ENCODE peak calls at places on chromosomes 12 and 14, in four cellular contexts. One of them, this sample, is unnamed.

GRCh38 chr12:121116318-121117225 is 16.1 kb upstream of the P2RX7 start:
- DNase-seq in effector memory CD4-positive, alpha-beta T cell: no peak
- DNase-seq in transverse colon: no peak
- DNase-seq in aorta: no peak
- DNase-seq in this sample: no peak

GRCh38 chr14:29321646-29322045 is 555.1 kb downstream of the FOXG1 start:
- DNase-seq in effector memory CD4-positive, alpha-beta T cell: no peak
- DNase-seq in transverse colon: no peak
- DNase-seq in aorta: no peak
- DNase-seq in this sample: peak; percentile 6

GRCh38 chr12:86117711-86118110 is 138.5 kb downstream of the MGAT4C start:
- DNase-seq in effector memory CD4-positive, alpha-beta T cell: no peak
- DNase-seq in transverse colon: no peak
- DNase-seq in aorta: no peak
- DNase-seq in this sample: no peak

GRCh38 chr14:51014086-51014485 is 69.8 kb upstream of the PYGL start:
- DNase-seq in effector memory CD4-positive, alpha-beta T cell: no peak
- DNase-seq in transverse colon: no peak
- DNase-seq in aorta: no peak
- DNase-seq in this sample: peak; percentile 80

GRCh38 chr12:50699940-50700339 is 64.0 kb upstream of the ATF1 start:
- DNase-seq in effector memory CD4-positive, alpha-beta T cell: no peak
- DNase-seq in transverse colon: no peak
- DNase-seq in aorta: no peak
- DNase-seq in this sample: no peak

GRCh38 chr12:28040251-28040650 is 67.7 kb upstream of the PTHLH start:
- DNase-seq in effector memory CD4-positive, alpha-beta T cell: no peak
- DNase-seq in transverse colon: no peak
- DNase-seq in aorta: no peak
- DNase-seq in this sample: no peak

GRCh38 chr12:53659609-53660008 is 16.3 kb downstream of the ATP5MC2 start:
- DNase-seq in effector memory CD4-positive, alpha-beta T cell: no peak
- DNase-seq in transverse colon: no peak
- DNase-seq in aorta: no peak
- DNase-seq in this sample: no peak

GRCh38 chr12:125089083-125089482 is 23.8 kb downstream of the AACS start:
- DNase-seq in effector memory CD4-positive, alpha-beta T cell: no peak
- DNase-seq in transverse colon: no peak
- DNase-seq in aorta: no peak
- DNase-seq in this sample: no peak

GRCh38 chr14:34722723-34723545 is 8.5 kb upstream of the CFL2 start:
- DNase-seq in effector memory CD4-positive, alpha-beta T cell: peak; percentile 9
- DNase-seq in transverse colon: peak; percentile 27
- DNase-seq in aorta: no peak
- DNase-seq in this sample: peak; percentile 24

GRCh38 chr12:119693006-119693405 is 25.1 kb downstream of the PRKAB1 start:
- DNase-seq in effector memory CD4-positive, alpha-beta T cell: no peak
- DNase-seq in transverse colon: peak; percentile 80
- DNase-seq in aorta: no peak
- DNase-seq in this sample: peak; percentile 87

GRCh38 chr12:105480162-105480561 is 149.7 kb downstream of the C12orf75 start:
- DNase-seq in effector memory CD4-positive, alpha-beta T cell: no peak
- DNase-seq in transverse colon: no peak
- DNase-seq in aorta: no peak
- DNase-seq in this sample: no peak

GRCh38 chr12:46456356-46457334 is 84.1 kb upstream of the SLC38A2 start:
- DNase-seq in effector memory CD4-positive, alpha-beta T cell: no peak
- DNase-seq in transverse colon: no peak
- DNase-seq in aorta: no peak
- DNase-seq in this sample: no peak

GRCh38 chr12:68344126-68344525 is 12.0 kb upstream of the MDM1 start:
- DNase-seq in effector memory CD4-positive, alpha-beta T cell: no peak
- DNase-seq in transverse colon: no peak
- DNase-seq in aorta: no peak
- DNase-seq in this sample: no peak

GRCh38 chr14:61281186-61281676 is at the start of gene TMEM30B:
- DNase-seq in effector memory CD4-positive, alpha-beta T cell: peak; percentile 12
- DNase-seq in transverse colon: peak; percentile 92
- DNase-seq in aorta: peak; percentile 80
- DNase-seq in this sample: no peak

GRCh38 chr12:124352839-124353238 is 57.9 kb downstream of the RFLNA start:
- DNase-seq in effector memory CD4-positive, alpha-beta T cell: no peak
- DNase-seq in transverse colon: peak; percentile 86
- DNase-seq in aorta: no peak
- DNase-seq in this sample: no peak

GRCh38 chr14:78985668-78986073 is 815.5 kb downstream of the NRXN3 start:
- DNase-seq in effector memory CD4-positive, alpha-beta T cell: no peak
- DNase-seq in transverse colon: no peak
- DNase-seq in aorta: no peak
- DNase-seq in this sample: no peak

GRCh38 chr12:92133166-92133565 is 12.5 kb downstream of the BTG1 start:
- DNase-seq in effector memory CD4-positive, alpha-beta T cell: no peak
- DNase-seq in transverse colon: no peak
- DNase-seq in aorta: no peak
- DNase-seq in this sample: no peak

GRCh38 chr14:94598816-94599655 is 13.2 kb upstream of the SERPINA3 start:
- DNase-seq in effector memory CD4-positive, alpha-beta T cell: no peak
- DNase-seq in transverse colon: peak; percentile 76
- DNase-seq in aorta: peak; percentile 70
- DNase-seq in this sample: peak; percentile 85

GRCh38 chr12:58877243-58877743 is 43.0 kb downstream of the LRIG3 start:
- DNase-seq in effector memory CD4-positive, alpha-beta T cell: no peak
- DNase-seq in transverse colon: no peak
- DNase-seq in aorta: no peak
- DNase-seq in this sample: peak; percentile 46

GRCh38 chr12:132723015-132723763 is 12.5 kb downstream of the PGAM5 start:
- DNase-seq in effector memory CD4-positive, alpha-beta T cell: no peak
- DNase-seq in transverse colon: no peak
- DNase-seq in aorta: no peak
- DNase-seq in this sample: no peak

GRCh38 chr12:98593351-98594049 is at the start of gene SLC25A3:
- DNase-seq in effector memory CD4-positive, alpha-beta T cell: peak; percentile 89
- DNase-seq in transverse colon: peak; percentile 97
- DNase-seq in aorta: peak; percentile 98
- DNase-seq in this sample: peak; percentile 95

GRCh38 chr14:100221419-100222218 is 17.3 kb upstream of the YY1 start:
- DNase-seq in effector memory CD4-positive, alpha-beta T cell: peak; percentile 49
- DNase-seq in transverse colon: peak; percentile 74
- DNase-seq in aorta: no peak
- DNase-seq in this sample: peak; percentile 30

GRCh38 chr12:10940389-10940788 is 1.3 kb upstream of the TAS2R14 start:
- DNase-seq in effector memory CD4-positive, alpha-beta T cell: no peak
- DNase-seq in transverse colon: no peak
- DNase-seq in aorta: no peak
- DNase-seq in this sample: peak; percentile 4

GRCh38 chr14:97120204-97121120 is 323.3 kb downstream of the VRK1 start:
- DNase-seq in effector memory CD4-positive, alpha-beta T cell: peak; percentile 3
- DNase-seq in transverse colon: no peak
- DNase-seq in aorta: no peak
- DNase-seq in this sample: no peak

GRCh38 chr14:64801800-64802199 is 77.9 kb downstream of the SPTB start:
- DNase-seq in effector memory CD4-positive, alpha-beta T cell: no peak
- DNase-seq in transverse colon: no peak
- DNase-seq in aorta: no peak
- DNase-seq in this sample: no peak

GRCh38 chr14:49461529-49462401 is 124.4 kb downstream of the RPS29 start:
- DNase-seq in effector memory CD4-positive, alpha-beta T cell: no peak
- DNase-seq in transverse colon: peak; percentile 62
- DNase-seq in aorta: no peak
- DNase-seq in this sample: no peak

GRCh38 chr12:30438526-30439120 is 257.0 kb downstream of the IPO8 start:
- DNase-seq in effector memory CD4-positive, alpha-beta T cell: no peak
- DNase-seq in transverse colon: no peak
- DNase-seq in aorta: no peak
- DNase-seq in this sample: no peak

GRCh38 chr12:3296409-3296701 is 194.6 kb upstream of the PRMT8 start:
- DNase-seq in effector memory CD4-positive, alpha-beta T cell: no peak
- DNase-seq in transverse colon: no peak
- DNase-seq in aorta: no peak
- DNase-seq in this sample: no peak

GRCh38 chr14:26204362-26204953 is 393.4 kb downstream of the NOVA1 start:
- DNase-seq in effector memory CD4-positive, alpha-beta T cell: no peak
- DNase-seq in transverse colon: no peak
- DNase-seq in aorta: no peak
- DNase-seq in this sample: no peak

GRCh38 chr12:52390739-52391617 is 5.5 kb upstream of the KRT84 start:
- DNase-seq in effector memory CD4-positive, alpha-beta T cell: no peak
- DNase-seq in transverse colon: peak; percentile 22
- DNase-seq in aorta: peak; percentile 70
- DNase-seq in this sample: peak; percentile 16

GRCh38 chr12:123131291-123131831 is 19.5 kb downstream of the PITPNM2 start:
- DNase-seq in effector memory CD4-positive, alpha-beta T cell: no peak
- DNase-seq in transverse colon: peak; percentile 57
- DNase-seq in aorta: no peak
- DNase-seq in this sample: no peak

GRCh38 chr12:57781241-57781640 is 1.3 kb upstream of the TSFM start:
- DNase-seq in effector memory CD4-positive, alpha-beta T cell: no peak
- DNase-seq in transverse colon: no peak
- DNase-seq in aorta: no peak
- DNase-seq in this sample: no peak

GRCh38 chr14:63760014-63760413 is 32.1 kb upstream of the SGPP1 start:
- DNase-seq in effector memory CD4-positive, alpha-beta T cell: no peak
- DNase-seq in transverse colon: no peak
- DNase-seq in aorta: no peak
- DNase-seq in this sample: no peak

GRCh38 chr14:103224996-103225874 is 102.0 kb downstream of the TNFAIP2 start:
- DNase-seq in effector memory CD4-positive, alpha-beta T cell: no peak
- DNase-seq in transverse colon: no peak
- DNase-seq in aorta: no peak
- DNase-seq in this sample: no peak

GRCh38 chr14:103227076-103227475 is 103.8 kb downstream of the TNFAIP2 start:
- DNase-seq in effector memory CD4-positive, alpha-beta T cell: no peak
- DNase-seq in transverse colon: no peak
- DNase-seq in aorta: no peak
- DNase-seq in this sample: no peak

GRCh38 chr14:103220982-103221641 is 97.9 kb downstream of the TNFAIP2 start:
- DNase-seq in effector memory CD4-positive, alpha-beta T cell: no peak
- DNase-seq in transverse colon: no peak
- DNase-seq in aorta: peak; percentile 58
- DNase-seq in this sample: no peak

GRCh38 chr14:103221781-103222358 is 98.6 kb downstream of the TNFAIP2 start:
- DNase-seq in effector memory CD4-positive, alpha-beta T cell: no peak
- DNase-seq in transverse colon: no peak
- DNase-seq in aorta: peak; percentile 21
- DNase-seq in this sample: no peak

GRCh38 chr14:103223818-103224352 is 100.6 kb downstream of the TNFAIP2 start:
- DNase-seq in effector memory CD4-positive, alpha-beta T cell: no peak
- DNase-seq in transverse colon: no peak
- DNase-seq in aorta: no peak
- DNase-seq in this sample: no peak
- H3K27me3 ChIP-seq in effector memory CD4-positive, alpha-beta T cell: peaks cover 6% of the 10 kb centered on the region
- H3K27me3 ChIP-seq in transverse colon: peaks cover 54% of the 10 kb centered on the region
- H3K27me3 ChIP-seq in aorta: no peaks in the 10 kb centered on the region
- H3K27me3 ChIP-seq in this sample: no peaks in the 10 kb centered on the region

DNA sequence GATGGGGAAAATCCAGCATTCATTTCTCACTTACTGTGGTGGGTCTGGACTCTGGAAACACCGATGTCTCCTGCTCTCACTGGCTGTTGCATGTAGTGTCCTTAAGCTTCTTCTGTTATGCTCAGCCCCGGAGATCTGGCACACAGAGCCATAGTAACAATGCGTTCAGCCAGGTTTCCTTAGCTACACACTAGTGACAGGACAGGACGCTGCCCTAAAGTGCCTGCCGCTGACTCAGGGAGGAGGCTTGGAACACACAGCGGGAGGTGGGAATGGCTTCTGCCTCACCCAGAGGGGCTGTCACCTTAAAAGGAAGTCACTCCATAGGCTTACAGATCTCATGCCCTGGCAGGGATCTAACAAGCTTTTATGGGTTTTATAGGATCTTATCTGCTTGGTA is 95.4 kb upstream of the LMNTD1 start:
- DNase-seq in effector memory CD4-positive, alpha-beta T cell: no peak
- DNase-seq in transverse colon: peak; percentile 17
- DNase-seq in aorta: no peak
- DNase-seq in this sample: peak; percentile 91
- H3K4me3 ChIP-seq in effector memory CD4-positive, alpha-beta T cell: no peak overlapping the region
- H3K4me3 ChIP-seq in transverse colon: no peak overlapping the region
- H3K4me3 ChIP-seq in aorta: no peak overlapping the region
- H3K4me3 ChIP-seq in this sample: peak overlapping the region; percentile 17

DNA sequence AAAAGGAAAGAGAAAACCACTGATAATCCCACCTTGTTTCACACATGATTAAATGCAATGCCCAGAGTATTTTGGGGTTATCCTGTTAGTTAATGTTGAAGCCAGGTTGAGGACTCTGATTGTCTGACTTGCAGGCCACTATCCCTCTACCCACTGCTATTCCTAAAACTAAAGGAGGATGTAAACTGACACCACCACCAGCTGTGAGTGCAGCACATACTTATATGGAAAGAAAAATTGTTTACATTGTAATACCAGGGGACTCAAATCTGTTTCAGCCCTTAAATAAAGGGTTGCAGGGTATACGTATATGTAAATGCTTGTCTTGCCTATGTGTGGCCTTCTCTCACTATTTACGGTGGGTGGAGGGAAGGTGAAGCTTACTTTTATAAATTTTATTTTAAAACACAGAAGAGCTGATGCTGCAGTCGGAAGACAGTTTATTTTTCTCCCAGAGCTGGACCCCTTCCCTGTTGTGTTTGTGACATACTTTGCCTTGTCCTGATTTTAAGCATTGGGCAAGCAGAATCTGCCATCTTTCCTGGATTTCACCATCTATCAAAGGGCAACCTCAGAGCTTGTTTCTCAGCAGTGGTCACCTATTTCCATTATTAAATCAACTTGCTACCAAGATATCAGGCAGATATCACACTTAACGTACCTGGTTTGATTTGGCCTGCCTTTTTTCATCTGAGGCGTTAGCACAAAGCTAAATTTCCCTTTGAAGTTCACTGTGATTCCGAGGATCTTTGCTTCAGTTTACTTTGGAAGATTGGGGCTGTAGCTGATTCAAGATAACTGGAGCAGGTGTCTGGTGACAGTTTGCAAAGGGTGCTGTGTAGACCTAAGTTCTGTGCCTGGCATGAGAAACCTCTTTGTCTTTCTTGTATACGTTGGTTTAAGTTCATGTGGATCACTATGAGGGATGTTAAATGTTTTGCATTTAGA is 25.2 kb downstream of the DAAM1 start:
- DNase-seq in effector memory CD4-positive, alpha-beta T cell: no peak
- DNase-seq in transverse colon: no peak
- DNase-seq in aorta: no peak
- DNase-seq in this sample: no peak
- H3K9me3 ChIP-seq in effector memory CD4-positive, alpha-beta T cell: no peaks in the 10 kb centered on the region
- H3K9me3 ChIP-seq in transverse colon: no peaks in the 10 kb centered on the region
- H3K9me3 ChIP-seq in aorta: no peaks in the 10 kb centered on the region
- H3K9me3 ChIP-seq in this sample: no peaks in the 10 kb centered on the region

DNA sequence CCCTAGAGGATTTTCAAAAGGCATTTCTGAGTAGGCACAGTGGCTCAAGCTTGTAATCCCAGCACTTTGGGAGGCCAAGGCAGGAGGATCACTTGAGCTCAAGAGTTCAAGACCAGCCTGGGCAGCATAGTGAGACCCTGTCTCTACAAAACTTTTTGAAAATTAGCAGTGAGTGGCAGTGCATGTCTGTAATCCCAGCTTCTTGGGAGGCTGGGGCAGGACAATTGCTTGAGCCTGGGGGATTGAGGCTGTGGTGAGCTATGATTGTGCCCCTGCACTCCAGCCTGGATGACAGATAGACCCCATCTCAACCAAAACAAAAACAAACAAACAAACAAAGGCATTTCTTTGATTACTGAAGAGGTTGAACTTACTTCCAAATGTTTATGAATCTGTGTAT is 201.4 kb downstream of the KIF26A start:
- DNase-seq in effector memory CD4-positive, alpha-beta T cell: no peak
- DNase-seq in transverse colon: no peak
- DNase-seq in aorta: no peak
- DNase-seq in this sample: no peak
- H3K27me3 ChIP-seq in effector memory CD4-positive, alpha-beta T cell: no peaks in the 10 kb centered on the region
- H3K27me3 ChIP-seq in transverse colon: peaks cover 10% of the 10 kb centered on the region
- H3K27me3 ChIP-seq in aorta: no peaks in the 10 kb centered on the region
- H3K27me3 ChIP-seq in this sample: no peaks in the 10 kb centered on the region

This sample was measured in MG63.